ENCODE peak calls at places on chromosome 21, in eight cellular contexts. B is ecto neural progenitor cell; C is A549; U is stimulated activated CD8-positive, alpha-beta memory T cell treated with anti-CD3 and anti-CD28 coated beads, Interleukin-4, amount 100 ng/mL, for 1 hour; I is T follicular helper cell; F is stimulated activated naive CD8-positive, alpha-beta T cell treated with anti-CD3 and anti-CD28 coated beads, Interleukin-15, amount 100 ng/mL, for 72 hours; P is CD8-positive, alpha-beta T cell; K is psoas muscle. S is an unnamed sample.
A peak's percentile ranks its signal among the peaks of the same experiment; 100 is the strongest.

GRCh38 chr21:31991356-31992331 is 118.8 kb downstream of the HUNK start:
- DNase-seq in I (no peak), F (no peak), C (no peak), P (no peak), K (no peak), B (no peak), U (no peak), S (no peak)

GRCh38 chr21:43727571-43728466 is 8.9 kb downstream of the PDXK start:
- DNase-seq in P (no peak), B (peak; percentile 48), I (no peak), U (no peak), K (peak; percentile 58), C (peak; percentile 46), F (no peak), S (no peak)

GRCh38 chr21:38817371-38818335 is 11.9 kb downstream of the ETS2 start:
- DNase-seq in F (no peak), K (no peak), B (no peak), C (no peak), U (no peak), P (no peak), I (no peak), S (no peak)

GRCh38 chr21:41806773-41807172 is 39.9 kb upstream of the RIPK4 start:
- DNase-seq in B (no peak), K (no peak), P (no peak), U (no peak), I (no peak), C (no peak), F (no peak), S (no peak)

GRCh38 chr21:25979845-25980433 is 190.6 kb downstream of the APP start:
- DNase-seq in P (no peak), K (no peak), U (no peak), F (no peak), B (no peak), I (no peak), C (no peak), S (no peak)

GRCh38 chr21:43362306-43362927 is 64.5 kb downstream of the SIK1 start:
- DNase-seq in F (peak; percentile 78), C (no peak), I (peak; percentile 87), P (peak; percentile 80), U (peak; percentile 47), B (no peak), K (peak; percentile 80), S (no peak)

GRCh38 chr21:31873696-31874599 is 1.1 kb downstream of the HUNK start:
- DNase-seq in I (no peak), B (peak; percentile 86), U (no peak), K (peak; percentile 66), F (peak; percentile 55), C (peak; percentile 36), P (peak; percentile 38), S (peak; percentile 15)

GRCh38 chr21:45545236-45545570 is 3.0 kb upstream of the SLC19A1 start:
- DNase-seq in I (no peak), U (no peak), C (no peak), B (no peak), P (no peak), F (no peak), K (no peak), S (no peak)

GRCh38 chr21:27424601-27425000 is 457.7 kb upstream of the ADAMTS5 start:
- DNase-seq in F (no peak), P (no peak), C (no peak), K (no peak), U (no peak), I (no peak), B (no peak), S (no peak)

GRCh38 chr21:35603471-35603870 is 456.9 kb downstream of the SETD4 start:
- DNase-seq in I (no peak), K (no peak), U (no peak), P (no peak), B (no peak), C (no peak), F (no peak), S (no peak)

S was measured in SW 1271.